ENCODE peak calls at places on chromosomes 1 and 21, in four cellular contexts. L, G, K and J are unnamed samples. For H3K4me1, the result is how much of the 10 kb centered on the place peaks cover.

GRCh38 chr1:230413061-230413460 is 13.1 kb downstream of the PGBD5 start:
- DNase-seq in L (no peak), G (no peak), K (no peak), J (no peak)

GRCh38 chr1:18160290-18160942 is 52.8 kb downstream of the IGSF21 start:
- DNase-seq in L (no peak), G (no peak), K (no peak), J (peak)

GRCh38 chr1:152442765-152443164 is 28.7 kb upstream of the CRNN start:
- DNase-seq in L (no peak), G (no peak), K (peak), J (no peak)

GRCh38 chr1:218451415-218451814 is 106.3 kb downstream of the TGFB2 start:
- DNase-seq in L (no peak), G (no peak), K (no peak), J (no peak)

GRCh38 chr1:182580736-182581135 is 8.3 kb downstream of the RNASEL start:
- DNase-seq in L (no peak), G (no peak), K (no peak), J (no peak)

GRCh38 chr1:92291372-92291999 is 7.3 kb downstream of the GLMN start:
- DNase-seq in L (no peak), G (no peak), K (peak), J (no peak)

GRCh38 chr1:162631546-162632233 is 574 bp upstream of the DDR2 start:
- DNase-seq in L (no peak), G (peak), K (no peak), J (no peak)

GRCh38 chr1:155080250-155081228 is 1.9 kb downstream of the EFNA3 start:
- DNase-seq in L (peak), G (no peak), K (no peak), J (no peak)

GRCh38 chr1:33188572-33189275 is 6.9 kb upstream of the TRIM62 start:
- DNase-seq in L (no peak), G (no peak), K (peak), J (no peak)

GRCh38 chr1:5287178-5288155 is 633.1 kb downstream of the AJAP1 start:
- DNase-seq in L (no peak), G (no peak), K (no peak), J (no peak)

GRCh38 chr1:54885863-54886723 is 902 bp downstream of the DHCR24 start:
- DNase-seq in L (no peak), G (no peak), K (peak), J (no peak)

GRCh38 chr1:61797045-61797755 is 54.9 kb downstream of the PATJ start:
- DNase-seq in L (no peak), G (no peak), K (peak), J (no peak)

GRCh38 chr1:31775170-31775569 is 11.0 kb upstream of the ADGRB2 start:
- DNase-seq in L (no peak), G (no peak), K (no peak), J (no peak)

GRCh38 chr1:168991667-168992475 is 114.6 kb upstream of the ATP1B1 start:
- DNase-seq in L (no peak), G (no peak), K (no peak), J (no peak)

GRCh38 chr21:27060190-27060589 is 93.3 kb upstream of the ADAMTS5 start:
- DNase-seq in L (no peak), G (no peak), K (peak), J (no peak)

GRCh38 chr1:33255347-33256311 is 663 bp upstream of the ZNF362 start:
- DNase-seq in L (peak), G (peak), K (peak), J (peak)

GRCh38 chr1:9275567-9276034 is 17.1 kb upstream of the SPSB1 start:
- DNase-seq in L (no peak), G (no peak), K (peak), J (no peak)

GRCh38 chr1:94656982-94657381 is 115.4 kb upstream of the F3 start:
- DNase-seq in L (no peak), G (no peak), K (no peak), J (no peak)

GRCh38 chr1:185938396-185938795 is 204.2 kb downstream of the HMCN1 start:
- DNase-seq in L (no peak), G (no peak), K (peak), J (no peak)

GRCh38 chr1:48671578-48671977 is 105.1 kb downstream of the BEND5 start:
- DNase-seq in L (no peak), G (no peak), K (no peak), J (no peak)

GRCh38 chr1:23977854-23978191 is 2.3 kb downstream of the SRSF10 start:
- DNase-seq in L (no peak), G (no peak), K (no peak), J (no peak)

GRCh38 chr1:12472798-12473551 is 145.0 kb downstream of the DHRS3 start:
- DNase-seq in L (no peak), G (no peak), K (no peak), J (no peak)

DNA sequence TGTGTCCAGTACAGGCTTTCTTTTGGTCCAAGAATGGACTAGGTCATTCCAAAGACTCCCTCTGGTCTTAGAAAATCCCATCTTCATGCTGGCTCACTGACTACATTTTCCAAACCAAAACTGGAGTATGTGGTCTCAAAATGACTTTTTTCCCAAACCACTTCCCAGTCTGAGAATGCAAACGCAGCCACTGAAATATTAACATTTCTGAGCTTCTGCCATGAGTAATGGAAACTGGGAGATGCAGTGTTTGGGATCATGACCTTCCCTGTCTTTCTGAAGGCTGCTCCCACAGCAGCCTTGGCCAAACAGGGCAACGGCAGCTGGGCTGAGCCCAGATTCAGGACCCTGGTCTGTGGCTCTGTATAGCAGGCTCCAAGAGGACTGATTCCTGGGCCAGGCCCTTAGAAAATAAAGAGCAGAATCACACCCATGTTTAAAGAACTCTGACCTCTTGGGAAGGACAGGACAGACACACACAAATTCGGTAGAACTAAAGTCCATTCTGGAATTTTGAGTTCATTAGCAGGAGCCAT is 62.1 kb upstream of the CNTN2 start:
- DNase-seq in L (no peak), G (no peak), K (peak), J (no peak)
- H3K4me1 ChIP-seq in L (under half), G (under half), K (under half), J (under half)

GRCh38 chr1:197745911-197746310 is 29.4 kb downstream of the DENND1B start:
- DNase-seq in L (no peak), G (no peak), K (no peak), J (no peak)
- H3K4me1 ChIP-seq in L (under half), G (under half), K (under half), J (under half)

DNA sequence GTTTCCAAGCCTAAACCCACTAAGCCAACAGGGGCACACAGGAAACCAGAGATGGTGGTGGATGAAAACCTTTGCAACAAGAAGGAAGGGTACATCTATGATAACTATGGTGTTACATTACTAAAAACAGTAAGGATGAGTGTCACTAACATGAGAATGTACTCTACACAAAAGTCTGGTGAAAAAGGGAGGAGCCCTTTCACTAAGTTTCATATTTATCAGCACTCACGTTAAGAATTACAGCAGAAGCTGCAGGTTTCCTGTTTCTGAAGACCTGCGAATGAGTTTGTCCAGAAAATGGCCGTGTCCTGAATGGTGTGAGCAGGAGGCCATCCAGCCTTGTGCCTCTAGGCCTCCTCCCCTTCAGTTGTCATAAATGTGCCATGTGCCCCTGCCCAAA is 17.8 kb downstream of the ABCG1 start:
- DNase-seq in L (no peak), G (no peak), K (no peak), J (no peak)
- H3K4me1 ChIP-seq in L (under half), G (under half), K (under half), J (under half)

DNA sequence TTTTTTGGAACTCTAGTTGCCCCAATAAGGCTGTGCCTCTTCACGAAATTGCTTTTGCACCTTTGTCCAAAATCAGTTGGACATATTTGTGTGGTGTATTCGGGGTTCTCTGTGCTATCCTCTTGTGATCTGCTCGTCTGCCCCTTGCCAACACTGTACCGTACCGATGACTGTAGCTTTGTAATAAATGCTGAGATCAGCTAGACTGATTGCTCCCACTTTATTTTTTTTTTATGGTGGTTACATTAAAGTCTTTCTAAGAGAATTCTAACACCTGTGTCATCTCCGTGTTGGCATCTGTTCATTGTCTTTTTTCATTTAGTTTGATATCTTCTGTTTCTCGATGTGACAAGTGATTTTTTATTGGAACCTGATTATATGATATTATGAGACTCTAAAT is 94.1 kb downstream of the ADARB1 start:
- DNase-seq in L (no peak), G (no peak), K (no peak), J (no peak)
- H3K4me1 ChIP-seq in L (under half), G (under half), K (under half), J (under half)

GRCh38 chr1:7295946-7296345 is 475.1 kb upstream of the VAMP3 start:
- DNase-seq in L (no peak), G (no peak), K (no peak), J (no peak)
- H3K4me1 ChIP-seq in L (under half), G (under half), K (under half), J (under half)

DNA sequence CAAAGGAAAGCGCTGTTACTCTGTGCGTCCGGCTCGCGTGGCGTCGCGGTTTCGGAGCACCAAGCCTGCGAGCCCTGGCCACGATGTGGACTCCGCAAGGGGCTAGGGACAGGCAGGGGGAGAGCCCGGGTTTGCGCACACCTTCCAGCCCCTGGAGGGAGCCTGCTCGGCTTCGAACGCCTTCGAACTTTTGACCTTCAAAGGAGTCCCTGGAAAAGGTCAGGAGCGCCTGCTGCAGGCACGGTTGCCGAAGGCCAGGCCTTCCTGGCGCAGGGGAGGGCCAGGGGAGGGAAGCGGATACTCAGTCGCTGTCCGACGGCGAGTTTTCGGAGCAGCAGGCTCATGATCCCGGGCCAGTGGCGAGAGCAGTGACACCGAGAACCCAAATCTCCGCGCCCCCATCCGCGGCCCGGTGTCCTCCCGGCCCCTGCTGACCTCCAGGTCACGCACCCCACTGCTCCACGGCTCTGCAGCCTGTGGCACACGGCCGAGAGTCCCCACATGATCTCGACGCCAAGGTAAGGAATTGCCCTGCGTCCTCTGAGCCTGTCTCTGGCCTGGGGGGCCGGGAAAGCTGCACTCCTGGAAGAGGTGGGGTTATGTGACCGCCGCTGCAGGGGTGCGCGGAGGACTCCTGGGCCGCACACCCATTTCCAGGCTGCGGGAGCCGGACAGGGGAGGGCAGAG is 1.3 kb upstream of the SIM2 start:
- DNase-seq in L (peak), G (no peak), K (no peak), J (no peak)
- H3K4me1 ChIP-seq in L (under half), G (under half), K (under half), J (under half)

GRCh38 chr1:1348420-1349255 is 580 bp downstream of the DVL1 start:
- DNase-seq in L (no peak), G (no peak), K (no peak), J (no peak)

GRCh38 chr1:1347663-1348419 is 1.4 kb downstream of the DVL1 start:
- DNase-seq in L (peak), G (no peak), K (no peak), J (no peak)

GRCh38 chr1:1346501-1346890 is 2.7 kb downstream of the DVL1 start:
- DNase-seq in L (no peak), G (no peak), K (no peak), J (no peak)

GRCh38 chr1:1345860-1346500 is 3.2 kb downstream of the DVL1 start:
- DNase-seq in L (no peak), G (no peak), K (no peak), J (no peak)

GRCh38 chr1:1347026-1347595 is 2.1 kb downstream of the DVL1 start:
- DNase-seq in L (no peak), G (no peak), K (no peak), J (no peak)
- H3K4me1 ChIP-seq in L (under half), G (under half), K (under half), J (under half)

DNA sequence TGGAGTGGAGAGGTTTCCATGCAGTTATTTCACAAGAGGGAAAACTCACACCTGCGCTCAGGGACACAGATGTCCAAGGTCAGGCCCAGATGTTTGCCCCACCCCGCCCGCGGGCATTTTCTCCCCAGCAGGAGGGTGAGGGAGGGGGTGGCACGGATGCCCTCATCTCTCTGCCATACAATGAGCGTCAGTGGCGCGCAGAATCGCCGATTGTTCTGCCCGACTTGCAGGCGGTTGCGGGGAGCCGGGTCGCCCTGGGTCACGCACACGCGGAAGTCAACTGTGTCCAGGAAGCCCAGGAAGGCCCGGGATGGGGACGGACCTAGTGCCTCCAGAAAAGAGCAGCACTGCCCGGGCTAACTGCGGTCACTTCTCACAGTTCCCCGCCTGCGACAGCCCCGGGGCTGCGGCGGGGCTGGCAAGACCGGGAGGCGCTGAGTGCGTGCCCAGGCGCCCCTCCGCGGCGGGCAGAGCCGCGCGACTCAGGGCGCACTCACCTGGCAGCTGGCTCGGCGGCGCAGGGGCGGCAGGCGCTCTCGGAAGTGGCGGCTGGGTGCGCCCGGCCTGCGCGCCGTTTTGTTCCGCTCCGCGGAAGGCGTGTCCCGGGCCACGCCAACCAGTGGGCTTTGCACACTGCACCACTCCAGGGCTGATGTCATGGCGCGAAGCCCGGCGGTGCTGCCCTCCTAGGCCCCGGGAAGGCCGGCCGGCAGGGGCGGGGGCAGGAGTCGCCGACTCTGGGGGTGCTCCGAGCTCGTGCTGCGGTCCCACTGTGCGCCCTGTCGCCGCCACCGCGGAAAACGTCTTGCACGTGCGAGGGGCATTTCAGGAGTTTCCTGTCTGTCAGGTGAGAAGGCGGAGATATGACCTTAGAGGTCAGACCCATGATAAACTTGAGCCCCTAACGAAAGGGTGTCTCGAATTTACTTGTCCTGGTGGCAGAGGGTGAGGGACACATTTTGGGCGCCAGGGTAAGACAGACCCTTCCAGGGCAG is at the start of gene CSRP1:
- DNase-seq in L (peak), G (peak), K (peak), J (peak)
- H3K4me1 ChIP-seq in L (under half), G (under half), K (half or more), J (under half)

DNA sequence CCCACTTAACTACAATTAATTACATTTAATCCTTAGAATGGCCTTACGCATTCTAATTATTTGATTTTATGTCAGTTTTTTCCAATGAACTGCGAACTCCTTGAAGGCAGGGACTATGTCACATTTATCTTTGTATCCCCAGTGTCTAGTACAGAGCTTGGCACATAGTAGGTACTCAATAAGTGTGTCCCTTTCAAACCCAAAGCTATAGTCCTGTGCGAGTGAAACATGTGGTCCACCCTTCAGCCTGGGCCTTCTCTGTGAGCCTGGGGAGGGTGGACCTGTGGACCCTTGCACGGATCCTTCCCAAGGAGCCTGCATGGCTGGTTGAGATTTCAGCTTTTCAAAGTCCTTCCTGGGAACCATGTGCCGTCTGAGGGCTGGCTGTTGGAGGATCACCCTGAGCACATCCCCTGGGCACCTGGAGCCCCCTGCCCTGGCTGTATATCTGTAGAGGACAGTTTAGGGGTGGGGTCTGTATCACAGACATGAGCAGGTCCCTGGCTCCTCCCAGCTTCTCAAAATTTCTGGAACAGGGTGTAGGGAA is 103.1 kb downstream of the IER5 start:
- DNase-seq in L (no peak), G (no peak), K (no peak), J (peak)
- H3K4me1 ChIP-seq in L (under half), G (under half), K (under half), J (under half)

GRCh38 chr1:232643227-232643626 is 13.3 kb upstream of the SIPA1L2 start:
- DNase-seq in L (no peak), G (no peak), K (no peak), J (no peak)
- H3K4me1 ChIP-seq in L (under half), G (under half), K (under half), J (under half)